ENCODE peak calls at places on chromosomes 5 and 9, in nine cellular contexts. H is esophagus muscularis mucosa; I is central memory CD4-positive, alpha-beta T cell; Q is activated gamma-delta T cell; Z is fibroblast of pulmonary artery; E is heart left ventricle; U is AG08395; N is NCI-H1694; J is CD4-positive, CD25-positive, alpha-beta regulatory T cell. A is an unnamed sample.

GRCh38 chr5:146368137-146368536 is 29.5 kb downstream of the POU4F3 start:
- DNase-seq in U (no peak), H (no peak), J (no peak), I (no peak), Q (no peak), E (no peak), Z (no peak), N (no peak), A (no peak)

GRCh38 chr9:27572918-27573698 is at the start of gene C9orf72:
- DNase-seq in I (peak), N (peak), H (peak), J (no peak), U (peak), Z (no peak), E (peak), Q (peak), A (no peak)

GRCh38 chr9:129509508-129509907 is 111.4 kb downstream of the C9orf50 start:
- DNase-seq in N (no peak), U (peak), I (no peak), J (no peak), H (no peak), Q (no peak), E (no peak), Z (peak), A (no peak)

GRCh38 chr5:179798144-179798770 is 4.5 kb downstream of the LTC4S start:
- DNase-seq in Q (no peak), E (no peak), U (no peak), I (no peak), N (no peak), J (no peak), Z (no peak), H (no peak), A (no peak)

GRCh38 chr5:2201011-2201410 is 318.3 kb upstream of the IRX4 start:
- DNase-seq in J (no peak), N (no peak), I (no peak), H (no peak), Z (no peak), Q (no peak), E (no peak), U (no peak), A (no peak)

GRCh38 chr9:34976441-34976840 is 13.1 kb upstream of the DNAJB5 start:
- DNase-seq in H (no peak), E (no peak), Z (no peak), I (no peak), N (no peak), J (no peak), Q (no peak), U (no peak), A (no peak)

GRCh38 chr9:69333716-69334115 is 8.7 kb downstream of the ENTREP1 start:
- DNase-seq in E (no peak), Z (no peak), Q (no peak), I (no peak), J (no peak), U (no peak), H (no peak), N (no peak), A (no peak)

GRCh38 chr9:109010676-109011655 is 2.3 kb downstream of the CTNNAL1 start:
- DNase-seq in J (peak), Z (peak), N (no peak), H (no peak), Q (no peak), E (no peak), U (peak), I (peak), A (peak)

GRCh38 chr5:103397996-103398581 is 139.5 kb downstream of the MACIR start:
- DNase-seq in E (no peak), Q (no peak), I (no peak), Z (no peak), U (peak), N (no peak), J (no peak), H (no peak), A (no peak)

GRCh38 chr5:113380299-113381014 is 54.3 kb downstream of the TSSK1B start:
- DNase-seq in I (no peak), N (no peak), U (no peak), Z (peak), H (no peak), E (no peak), Q (no peak), J (no peak), A (no peak)

A was measured in lung microvascular endothelial cell.